ENCODE peak calls at places on chromosomes 2 and 18, in four cellular contexts. H is K562, Y is HepG2, U is GM12878. K is an unnamed sample.
A peak's percentile ranks its signal among the peaks of the same experiment; 100 is the strongest.

GRCh38 chr2:234273887-234274584 is 222.8 kb downstream of the ARL4C start:
- DNase-seq in H (no peak), Y (no peak), U (no peak), K (no peak)

GRCh38 chr2:174593574-174594203 is 3.9 kb downstream of the WIPF1 start:
- DNase-seq in H (no peak), Y (no peak), U (peak; percentile 90), K (no peak)

GRCh38 chr2:242044206-242044590 is 174.7 kb downstream of the RTP5 start:
- DNase-seq in H (no peak), Y (no peak), U (no peak), K (no peak)

GRCh38 chr2:107502463-107503079 is 324.1 kb upstream of the RGPD4 start:
- DNase-seq in H (no peak), Y (no peak), U (no peak), K (no peak)

GRCh38 chr18:63285332-63285731 is 34.2 kb downstream of the BCL2 start:
- DNase-seq in H (no peak), Y (no peak), U (peak; percentile 66), K (no peak)

GRCh38 chr2:44895061-44895460 is 46.4 kb upstream of the SIX3 start:
- DNase-seq in H (no peak), Y (no peak), U (no peak), K (no peak)

GRCh38 chr2:31124904-31125303 is 13.3 kb downstream of the GALNT14 start:
- DNase-seq in H (no peak), Y (no peak), U (no peak), K (no peak)

GRCh38 chr2:156057647-156058046 is 274.9 kb downstream of the NR4A2 start:
- DNase-seq in H (no peak), Y (no peak), U (no peak), K (no peak)

GRCh38 chr18:33432857-33433256 is 7.7 kb downstream of the CCDC178 start:
- DNase-seq in H (no peak), Y (no peak), U (no peak), K (no peak)

GRCh38 chr2:27049422-27050280 is 1.8 kb upstream of the AGBL5 start:
- DNase-seq in H (no peak), Y (no peak), U (no peak), K (no peak)

GRCh38 chr18:67805261-67805660 is 288.7 kb upstream of the DSEL start:
- DNase-seq in H (no peak), Y (no peak), U (no peak), K (no peak)

GRCh38 chr2:101821828-101822458 is 124.4 kb downstream of the MAP4K4 start:
- DNase-seq in H (no peak), Y (no peak), U (no peak), K (no peak)

GRCh38 chr2:167957662-167958061 is 289.7 kb downstream of the STK39 start:
- DNase-seq in H (no peak), Y (no peak), U (no peak), K (no peak)

GRCh38 chr2:25274868-25275574 is 66.7 kb downstream of the DNMT3A start:
- DNase-seq in H (no peak), Y (no peak), U (no peak), K (no peak)

GRCh38 chr2:223093436-223093839 is 41.4 kb downstream of the KCNE4 start:
- DNase-seq in H (no peak), Y (no peak), U (no peak), K (no peak)

GRCh38 chr2:158518083-158518482 is 61.3 kb downstream of the PKP4 start:
- DNase-seq in H (no peak), Y (no peak), U (no peak), K (no peak)

GRCh38 chr18:39681061-39681460 is 2115.5 kb upstream of the CELF4 start:
- DNase-seq in H (no peak), Y (no peak), U (no peak), K (no peak)

GRCh38 chr2:30860715-30861114 is 53.5 kb upstream of the CAPN13 start:
- DNase-seq in H (no peak), Y (no peak), U (no peak), K (no peak)

GRCh38 chr2:83069724-83070123 is 1389.4 kb downstream of the SUCLG1 start:
- DNase-seq in H (no peak), Y (no peak), U (no peak), K (no peak)

GRCh38 chr18:75071866-75072671 is 136.9 kb downstream of the PTGR3 start:
- DNase-seq in H (no peak), Y (no peak), U (no peak), K (no peak)

GRCh38 chr2:73232471-73233153 is 427 bp downstream of the PRADC1 start:
- DNase-seq in H (peak; percentile 71), Y (no peak), U (no peak), K (peak; percentile 39)

GRCh38 chr2:214410918-214411554 is at the start of gene VWC2L:
- DNase-seq in H (peak; percentile 5), Y (peak; percentile 58), U (no peak), K (peak; percentile 1)

GRCh38 chr2:230010501-230010900 is 58.2 kb downstream of the SLC16A14 start:
- DNase-seq in H (peak; percentile 19), Y (no peak), U (no peak), K (no peak)

GRCh38 chr18:36693931-36694661 is 134.7 kb downstream of the TPGS2 start:
- DNase-seq in H (no peak), Y (peak; percentile 38), U (no peak), K (no peak)

GRCh38 chr2:134398300-134398699 is 144.4 kb downstream of the MGAT5 start:
- DNase-seq in H (no peak), Y (no peak), U (no peak), K (no peak)

GRCh38 chr2:110788936-110789335 is 56.6 kb downstream of the ACOXL start:
- DNase-seq in H (no peak), Y (no peak), U (no peak), K (no peak)

GRCh38 chr18:31424383-31424988 is 23.1 kb upstream of the DSG3 start:
- DNase-seq in H (peak; percentile 27), Y (peak; percentile 10), U (no peak), K (peak; percentile 4)

GRCh38 chr2:146661494-146662096 is 1183.2 kb upstream of the ACVR2A start:
- DNase-seq in H (peak; percentile 7), Y (peak; percentile 23), U (no peak), K (peak; percentile 56)

GRCh38 chr2:43136862-43137261 is 89.5 kb downstream of the ZFP36L2 start:
- DNase-seq in H (no peak), Y (no peak), U (no peak), K (no peak)
- TF ChIP-seq POLR2AphosphoS2 in H (no peak), Y (no peak), U (no peak), K (no peak)

GRCh38 chr2:137659616-137660015 is 304.7 kb upstream of the HNMT start:
- DNase-seq in H (no peak), Y (peak; percentile 12), U (no peak), K (peak; percentile 1)
- TF ChIP-seq POLR2AphosphoS2 in H (no peak), Y (no peak), U (no peak), K (no peak)

DNA sequence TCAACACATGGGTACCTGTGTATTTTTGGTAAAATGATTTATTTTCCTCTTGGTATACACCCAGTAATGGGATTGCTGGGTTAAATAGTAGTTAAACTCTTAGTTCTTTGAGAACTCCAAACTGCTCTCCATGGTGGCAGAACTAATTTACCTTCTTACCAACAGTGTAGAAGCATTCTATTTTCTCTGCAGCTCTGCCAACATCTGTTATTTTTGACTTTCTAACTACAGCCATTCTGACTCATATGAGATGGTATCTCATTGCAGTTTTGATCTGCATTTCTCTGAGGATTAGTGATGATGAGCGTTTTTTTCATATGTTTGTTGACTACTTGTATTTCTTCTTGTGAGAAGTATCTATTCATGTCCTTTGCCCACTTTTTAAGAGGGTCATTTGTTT is 180.6 kb downstream of the FSIP2 start:
- DNase-seq in H (no peak), Y (no peak), U (no peak), K (no peak)
- TF ChIP-seq POLR2AphosphoS2 in H (no peak), Y (no peak), U (no peak), K (no peak)

GRCh38 chr2:145034511-145034910 is 514.6 kb upstream of the ZEB2 start:
- DNase-seq in H (no peak), Y (no peak), U (no peak), K (no peak)

GRCh38 chr2:145038041-145038525 is 518.2 kb upstream of the ZEB2 start:
- DNase-seq in H (no peak), Y (no peak), U (no peak), K (no peak)

GRCh38 chr2:145032791-145033190 is 512.9 kb upstream of the ZEB2 start:
- DNase-seq in H (no peak), Y (no peak), U (no peak), K (no peak)

GRCh38 chr2:145033438-145033837 is 513.5 kb upstream of the ZEB2 start:
- DNase-seq in H (no peak), Y (no peak), U (no peak), K (no peak)

GRCh38 chr2:145036421-145036901 is 516.5 kb upstream of the ZEB2 start:
- DNase-seq in H (no peak), Y (no peak), U (no peak), K (no peak)
- TF ChIP-seq POLR2AphosphoS2 in H (no peak), Y (no peak), U (no peak), K (no peak)

DNA sequence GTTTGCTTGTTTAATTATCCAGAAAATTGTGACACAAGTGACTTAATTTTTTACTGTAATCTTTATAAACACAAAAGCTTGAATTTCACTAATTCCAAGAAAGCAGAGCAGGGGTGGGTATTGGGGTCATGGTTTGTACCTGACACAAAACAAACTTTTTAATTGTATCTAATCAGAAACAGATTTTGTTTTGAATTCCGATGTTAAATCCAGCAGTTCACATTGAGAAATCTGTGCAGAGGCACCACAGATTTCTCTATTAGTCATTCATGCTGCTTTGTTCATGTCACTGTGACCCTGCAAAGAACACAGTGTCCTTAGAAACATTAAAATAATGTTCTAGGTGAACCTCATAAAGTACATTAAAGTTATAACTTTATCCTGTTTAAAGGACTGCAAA is 443.4 kb downstream of the NYAP2 start:
- DNase-seq in H (no peak), Y (no peak), U (no peak), K (no peak)
- TF ChIP-seq POLR2AphosphoS2 in H (no peak), Y (no peak), U (no peak), K (no peak)

GRCh38 chr2:53438692-53439091 is 328.9 kb upstream of the CHAC2 start:
- DNase-seq in H (no peak), Y (no peak), U (no peak), K (no peak)
- TF ChIP-seq POLR2AphosphoS2 in H (no peak), Y (no peak), U (no peak), K (no peak)

DNA sequence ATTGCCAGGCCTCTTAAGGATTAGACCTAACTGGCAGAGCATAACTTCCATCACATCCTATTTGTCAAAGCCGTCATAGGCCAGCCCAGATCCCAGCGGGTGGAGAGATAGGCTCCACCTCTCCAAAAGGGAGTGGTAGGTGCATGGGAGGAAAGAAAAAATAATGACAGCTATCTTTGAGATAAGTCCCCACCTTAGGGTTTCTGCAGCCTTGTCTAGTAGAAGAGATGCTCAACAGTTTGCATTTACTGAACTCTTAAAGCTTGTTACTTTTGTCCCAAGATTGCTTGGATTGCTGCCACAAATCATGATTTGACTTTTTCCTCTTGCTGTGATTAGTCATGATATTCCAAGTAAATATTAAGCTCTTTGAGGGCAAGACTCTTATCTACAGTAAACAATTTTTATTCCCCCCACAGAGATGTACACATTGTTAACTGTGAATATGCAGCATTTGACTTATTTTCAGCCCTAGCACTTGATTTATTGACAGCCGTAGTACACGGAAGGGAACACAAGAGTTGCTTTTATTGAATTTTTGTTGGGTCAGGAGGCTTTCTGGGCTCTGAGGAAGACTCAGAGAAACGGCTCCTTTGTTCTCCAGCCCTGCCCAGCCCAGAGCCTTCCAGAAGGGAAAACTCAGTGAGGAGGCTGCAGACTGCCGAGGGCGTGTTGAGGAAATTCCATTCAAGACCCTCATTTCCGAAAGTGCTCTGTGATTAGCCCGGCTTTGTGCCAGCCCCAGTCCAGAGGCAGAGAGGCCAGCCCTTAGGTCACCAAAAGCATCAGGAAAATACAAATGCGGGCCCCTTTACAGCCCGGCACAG is 75.5 kb upstream of the ZNF532 start:
- DNase-seq in H (no peak), Y (peak; percentile 15), U (no peak), K (peak; percentile 77)
- TF ChIP-seq POLR2AphosphoS2 in H (no peak), Y (no peak), U (no peak), K (no peak)